ENCODE peak calls at places on chromosomes 16 and 17, in ten cellular contexts. One of them, this sample, is unnamed.

GRCh38 chr16:84925092-84925772 is 86.1 kb downstream of the ZDHHC7 start:
- DNase-seq in SK-N-SH: peak; percentile 56
- DNase-seq in effector memory CD4-positive, alpha-beta T cell: peak; percentile 41
- DNase-seq in neural progenitor cell: peak; percentile 56
- DNase-seq in upper lobe of right lung: peak; percentile 84
- DNase-seq in pancreas: peak; percentile 81
- DNase-seq in thoracic aorta: no peak
- DNase-seq in stomach: peak; percentile 72
- DNase-seq in astrocyte: no peak
- DNase-seq in left ventricle myocardium inferior: peak; percentile 67
- DNase-seq in this sample: peak; percentile 55

GRCh38 chr17:31508310-31509094 is 117.0 kb downstream of the RAB11FIP4 start:
- DNase-seq in left ventricle myocardium inferior: no peak
- DNase-seq in thoracic aorta: no peak
- DNase-seq in neural progenitor cell: peak; percentile 36
- DNase-seq in effector memory CD4-positive, alpha-beta T cell: peak; percentile 40
- DNase-seq in stomach: peak; percentile 48
- DNase-seq in SK-N-SH: no peak
- DNase-seq in upper lobe of right lung: no peak
- DNase-seq in pancreas: no peak
- DNase-seq in astrocyte: no peak
- DNase-seq in this sample: no peak

GRCh38 chr17:29625037-29625750 is 2.5 kb upstream of the CORO6 start:
- DNase-seq in astrocyte: peak; percentile 31
- DNase-seq in SK-N-SH: peak; percentile 66
- DNase-seq in stomach: no peak
- DNase-seq in upper lobe of right lung: no peak
- DNase-seq in left ventricle myocardium inferior: no peak
- DNase-seq in thoracic aorta: no peak
- DNase-seq in effector memory CD4-positive, alpha-beta T cell: no peak
- DNase-seq in neural progenitor cell: peak; percentile 39
- DNase-seq in pancreas: no peak
- DNase-seq in this sample: no peak

GRCh38 chr16:86669285-86669805 is 91.0 kb downstream of the FOXL1 start:
- DNase-seq in upper lobe of right lung: no peak
- DNase-seq in pancreas: no peak
- DNase-seq in astrocyte: no peak
- DNase-seq in stomach: no peak
- DNase-seq in left ventricle myocardium inferior: no peak
- DNase-seq in thoracic aorta: no peak
- DNase-seq in SK-N-SH: no peak
- DNase-seq in neural progenitor cell: no peak
- DNase-seq in effector memory CD4-positive, alpha-beta T cell: no peak
- DNase-seq in this sample: no peak

GRCh38 chr17:773467-774319 is 8.4 kb downstream of the GLOD4 start:
- DNase-seq in pancreas: no peak
- DNase-seq in neural progenitor cell: peak; percentile 76
- DNase-seq in thoracic aorta: no peak
- DNase-seq in effector memory CD4-positive, alpha-beta T cell: no peak
- DNase-seq in upper lobe of right lung: no peak
- DNase-seq in left ventricle myocardium inferior: no peak
- DNase-seq in astrocyte: no peak
- DNase-seq in stomach: no peak
- DNase-seq in SK-N-SH: no peak
- DNase-seq in this sample: no peak

GRCh38 chr16:89922477-89922883 is 662 bp upstream of the TUBB3 start:
- DNase-seq in astrocyte: peak; percentile 86
- DNase-seq in stomach: peak; percentile 50
- DNase-seq in upper lobe of right lung: peak; percentile 80
- DNase-seq in left ventricle myocardium inferior: peak; percentile 69
- DNase-seq in SK-N-SH: peak; percentile 75
- DNase-seq in pancreas: no peak
- DNase-seq in neural progenitor cell: peak; percentile 75
- DNase-seq in effector memory CD4-positive, alpha-beta T cell: no peak
- DNase-seq in thoracic aorta: peak; percentile 80
- DNase-seq in this sample: peak; percentile 84

GRCh38 chr17:7884581-7885356 is 3.8 kb upstream of the CHD3 start:
- DNase-seq in pancreas: peak; percentile 51
- DNase-seq in astrocyte: no peak
- DNase-seq in stomach: peak; percentile 28
- DNase-seq in neural progenitor cell: peak; percentile 48
- DNase-seq in left ventricle myocardium inferior: no peak
- DNase-seq in upper lobe of right lung: peak; percentile 77
- DNase-seq in thoracic aorta: no peak
- DNase-seq in effector memory CD4-positive, alpha-beta T cell: peak; percentile 43
- DNase-seq in SK-N-SH: peak; percentile 55
- DNase-seq in this sample: no peak

GRCh38 chr17:43671755-43672502 is 10.2 kb upstream of the MEOX1 start:
- DNase-seq in effector memory CD4-positive, alpha-beta T cell: no peak
- DNase-seq in astrocyte: no peak
- DNase-seq in left ventricle myocardium inferior: no peak
- DNase-seq in pancreas: no peak
- DNase-seq in thoracic aorta: no peak
- DNase-seq in stomach: no peak
- DNase-seq in SK-N-SH: no peak
- DNase-seq in neural progenitor cell: no peak
- DNase-seq in upper lobe of right lung: no peak
- DNase-seq in this sample: no peak

GRCh38 chr17:51342257-51342656 is 81.9 kb downstream of the UTP18 start:
- DNase-seq in thoracic aorta: no peak
- DNase-seq in left ventricle myocardium inferior: no peak
- DNase-seq in SK-N-SH: no peak
- DNase-seq in effector memory CD4-positive, alpha-beta T cell: no peak
- DNase-seq in astrocyte: no peak
- DNase-seq in neural progenitor cell: no peak
- DNase-seq in stomach: no peak
- DNase-seq in pancreas: no peak
- DNase-seq in upper lobe of right lung: no peak
- DNase-seq in this sample: no peak

GRCh38 chr17:31456814-31457213 is 65.3 kb downstream of the RAB11FIP4 start:
- DNase-seq in pancreas: no peak
- DNase-seq in upper lobe of right lung: no peak
- DNase-seq in effector memory CD4-positive, alpha-beta T cell: no peak
- DNase-seq in stomach: no peak
- DNase-seq in thoracic aorta: no peak
- DNase-seq in neural progenitor cell: no peak
- DNase-seq in astrocyte: no peak
- DNase-seq in left ventricle myocardium inferior: no peak
- DNase-seq in SK-N-SH: no peak
- DNase-seq in this sample: no peak

GRCh38 chr17:73297934-73298861 is 13.6 kb downstream of the CDC42EP4 start:
- DNase-seq in pancreas: no peak
- DNase-seq in upper lobe of right lung: no peak
- DNase-seq in neural progenitor cell: no peak
- DNase-seq in thoracic aorta: no peak
- DNase-seq in effector memory CD4-positive, alpha-beta T cell: no peak
- DNase-seq in stomach: no peak
- DNase-seq in SK-N-SH: peak; percentile 73
- DNase-seq in astrocyte: no peak
- DNase-seq in left ventricle myocardium inferior: no peak
- DNase-seq in this sample: no peak

GRCh38 chr17:75755990-75756389 is 9.0 kb downstream of the GALK1 start:
- DNase-seq in stomach: no peak
- DNase-seq in thoracic aorta: no peak
- DNase-seq in neural progenitor cell: no peak
- DNase-seq in effector memory CD4-positive, alpha-beta T cell: no peak
- DNase-seq in astrocyte: no peak
- DNase-seq in SK-N-SH: no peak
- DNase-seq in upper lobe of right lung: no peak
- DNase-seq in left ventricle myocardium inferior: no peak
- DNase-seq in pancreas: no peak
- DNase-seq in this sample: no peak

GRCh38 chr17:75758131-75758905 is 6.7 kb downstream of the GALK1 start:
- DNase-seq in SK-N-SH: peak; percentile 30
- DNase-seq in upper lobe of right lung: no peak
- DNase-seq in effector memory CD4-positive, alpha-beta T cell: no peak
- DNase-seq in stomach: no peak
- DNase-seq in left ventricle myocardium inferior: no peak
- DNase-seq in pancreas: peak; percentile 30
- DNase-seq in astrocyte: no peak
- DNase-seq in neural progenitor cell: no peak
- DNase-seq in thoracic aorta: no peak
- DNase-seq in this sample: peak; percentile 54

GRCh38 chr17:75757086-75757681 is 7.8 kb downstream of the GALK1 start:
- DNase-seq in stomach: no peak
- DNase-seq in neural progenitor cell: no peak
- DNase-seq in upper lobe of right lung: no peak
- DNase-seq in left ventricle myocardium inferior: no peak
- DNase-seq in effector memory CD4-positive, alpha-beta T cell: no peak
- DNase-seq in astrocyte: no peak
- DNase-seq in SK-N-SH: peak; percentile 24
- DNase-seq in thoracic aorta: no peak
- DNase-seq in pancreas: peak; percentile 41
- DNase-seq in this sample: no peak

GRCh38 chr17:75755205-75755901 is 9.6 kb downstream of the GALK1 start:
- DNase-seq in pancreas: peak; percentile 49
- DNase-seq in upper lobe of right lung: no peak
- DNase-seq in effector memory CD4-positive, alpha-beta T cell: no peak
- DNase-seq in thoracic aorta: no peak
- DNase-seq in SK-N-SH: peak; percentile 79
- DNase-seq in neural progenitor cell: no peak
- DNase-seq in stomach: no peak
- DNase-seq in left ventricle myocardium inferior: no peak
- DNase-seq in astrocyte: no peak
- DNase-seq in this sample: no peak

DNA sequence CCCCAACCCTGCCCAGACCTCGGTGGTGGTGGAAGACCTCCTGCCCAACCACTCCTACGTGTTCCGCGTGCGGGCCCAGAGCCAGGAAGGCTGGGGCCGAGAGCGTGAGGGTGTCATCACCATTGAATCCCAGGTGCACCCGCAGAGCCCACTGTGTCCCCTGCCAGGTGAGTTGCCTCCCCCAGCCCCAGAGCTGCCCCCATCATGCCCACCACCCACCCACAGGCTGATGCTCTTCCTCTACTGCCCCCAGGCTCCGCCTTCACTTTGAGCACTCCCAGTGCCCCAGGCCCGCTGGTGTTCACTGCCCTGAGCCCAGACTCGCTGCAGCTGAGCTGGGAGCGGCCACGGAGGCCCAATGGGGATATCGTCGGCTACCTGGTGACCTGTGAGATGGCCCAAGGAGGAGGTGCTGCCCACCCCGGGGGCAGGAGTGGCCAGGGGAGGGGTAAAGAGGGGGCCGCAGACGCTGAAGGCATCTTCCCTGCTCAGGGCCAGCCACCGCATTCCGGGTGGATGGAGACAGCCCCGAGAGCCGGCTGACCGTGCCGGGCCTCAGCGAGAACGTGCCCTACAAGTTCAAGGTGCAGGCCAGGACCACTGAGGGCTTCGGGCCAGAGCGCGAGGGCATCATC is 8.4 kb downstream of the GALK1 start:
- DNase-seq in left ventricle myocardium inferior: no peak
- DNase-seq in SK-N-SH: peak; percentile 30
- DNase-seq in stomach: no peak
- DNase-seq in astrocyte: no peak
- DNase-seq in thoracic aorta: no peak
- DNase-seq in effector memory CD4-positive, alpha-beta T cell: no peak
- DNase-seq in upper lobe of right lung: no peak
- DNase-seq in neural progenitor cell: no peak
- DNase-seq in pancreas: peak; percentile 38
- DNase-seq in this sample: no peak
- H3K9me3 ChIP-seq in left ventricle myocardium inferior: no peaks in the 10 kb centered on the region
- H3K9me3 ChIP-seq in SK-N-SH: no peaks in the 10 kb centered on the region
- H3K9me3 ChIP-seq in stomach: no peaks in the 10 kb centered on the region
- H3K9me3 ChIP-seq in astrocyte: no peaks in the 10 kb centered on the region
- H3K9me3 ChIP-seq in thoracic aorta: no peaks in the 10 kb centered on the region
- H3K9me3 ChIP-seq in effector memory CD4-positive, alpha-beta T cell: no peaks in the 10 kb centered on the region
- H3K9me3 ChIP-seq in upper lobe of right lung: no peaks in the 10 kb centered on the region
- H3K9me3 ChIP-seq in neural progenitor cell: no peaks in the 10 kb centered on the region
- H3K9me3 ChIP-seq in pancreas: no peaks in the 10 kb centered on the region
- H3K9me3 ChIP-seq in this sample: no peaks in the 10 kb centered on the region

DNA sequence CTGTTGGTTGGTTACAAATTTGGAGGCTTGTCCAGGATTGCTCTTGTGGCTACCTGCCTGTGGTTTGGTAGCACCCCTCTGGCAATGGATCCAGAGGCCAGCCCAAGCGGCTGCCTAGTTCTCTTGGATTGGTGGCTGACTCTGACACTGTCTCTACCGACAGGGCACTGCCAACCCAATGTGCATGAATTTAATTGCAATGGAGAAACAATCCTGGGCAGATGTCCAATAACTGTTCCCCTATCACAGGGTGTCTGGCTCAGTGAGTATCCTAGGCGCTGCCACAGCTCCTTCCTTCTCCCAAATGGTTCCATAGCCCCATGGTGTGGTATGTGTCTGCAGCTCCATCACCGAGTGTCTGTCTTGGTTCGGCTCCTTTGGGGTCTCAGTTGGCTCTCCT is 19.5 kb downstream of the N4BP1 start:
- DNase-seq in SK-N-SH: no peak
- DNase-seq in thoracic aorta: no peak
- DNase-seq in stomach: no peak
- DNase-seq in effector memory CD4-positive, alpha-beta T cell: no peak
- DNase-seq in left ventricle myocardium inferior: no peak
- DNase-seq in astrocyte: no peak
- DNase-seq in neural progenitor cell: no peak
- DNase-seq in upper lobe of right lung: no peak
- DNase-seq in pancreas: no peak
- DNase-seq in this sample: no peak
- H3K9me3 ChIP-seq in SK-N-SH: peaks cover 17% of the 10 kb centered on the region
- H3K9me3 ChIP-seq in thoracic aorta: no peaks in the 10 kb centered on the region
- H3K9me3 ChIP-seq in stomach: no peaks in the 10 kb centered on the region
- H3K9me3 ChIP-seq in effector memory CD4-positive, alpha-beta T cell: no peaks in the 10 kb centered on the region
- H3K9me3 ChIP-seq in left ventricle myocardium inferior: peaks cover 19% of the 10 kb centered on the region
- H3K9me3 ChIP-seq in astrocyte: peaks cover 13% of the 10 kb centered on the region
- H3K9me3 ChIP-seq in neural progenitor cell: peaks cover 33% of the 10 kb centered on the region
- H3K9me3 ChIP-seq in upper lobe of right lung: no peaks in the 10 kb centered on the region
- H3K9me3 ChIP-seq in pancreas: no peaks in the 10 kb centered on the region
- H3K9me3 ChIP-seq in this sample: peaks cover 16% of the 10 kb centered on the region

GRCh38 chr17:76085066-76085730 is 6.2 kb downstream of the ZACN start:
- DNase-seq in astrocyte: no peak
- DNase-seq in effector memory CD4-positive, alpha-beta T cell: no peak
- DNase-seq in left ventricle myocardium inferior: no peak
- DNase-seq in upper lobe of right lung: no peak
- DNase-seq in pancreas: no peak
- DNase-seq in stomach: no peak
- DNase-seq in neural progenitor cell: no peak
- DNase-seq in SK-N-SH: peak; percentile 32
- DNase-seq in thoracic aorta: no peak
- DNase-seq in this sample: no peak
- H3K9me3 ChIP-seq in astrocyte: no peaks in the 10 kb centered on the region
- H3K9me3 ChIP-seq in effector memory CD4-positive, alpha-beta T cell: no peaks in the 10 kb centered on the region
- H3K9me3 ChIP-seq in left ventricle myocardium inferior: no peaks in the 10 kb centered on the region
- H3K9me3 ChIP-seq in upper lobe of right lung: no peaks in the 10 kb centered on the region
- H3K9me3 ChIP-seq in pancreas: no peaks in the 10 kb centered on the region
- H3K9me3 ChIP-seq in stomach: no peaks in the 10 kb centered on the region
- H3K9me3 ChIP-seq in neural progenitor cell: no peaks in the 10 kb centered on the region
- H3K9me3 ChIP-seq in SK-N-SH: no peaks in the 10 kb centered on the region
- H3K9me3 ChIP-seq in thoracic aorta: no peaks in the 10 kb centered on the region
- H3K9me3 ChIP-seq in this sample: no peaks in the 10 kb centered on the region

DNA sequence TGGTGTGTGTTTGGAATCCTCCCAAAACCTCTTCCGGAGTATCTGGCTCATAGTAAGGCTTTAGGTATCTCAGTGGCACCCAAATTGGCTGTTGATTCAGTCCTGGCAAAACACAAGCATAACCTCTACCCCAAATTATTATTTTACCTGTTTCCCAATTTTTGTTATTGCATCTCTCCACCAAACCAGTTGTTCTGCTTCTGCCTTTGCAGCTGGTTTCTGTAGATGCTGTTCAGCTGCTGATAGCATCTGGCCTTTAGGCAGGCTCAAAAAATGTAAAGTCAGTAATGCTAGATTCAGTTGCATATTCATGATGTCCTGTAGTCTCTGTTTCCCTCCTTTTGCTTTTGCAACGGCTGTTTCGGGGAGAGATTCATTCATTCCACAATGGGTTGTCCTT is 33.8 kb downstream of the ATF7IP2 start:
- DNase-seq in astrocyte: no peak
- DNase-seq in left ventricle myocardium inferior: no peak
- DNase-seq in pancreas: no peak
- DNase-seq in neural progenitor cell: no peak
- DNase-seq in effector memory CD4-positive, alpha-beta T cell: no peak
- DNase-seq in upper lobe of right lung: no peak
- DNase-seq in SK-N-SH: no peak
- DNase-seq in thoracic aorta: no peak
- DNase-seq in stomach: no peak
- DNase-seq in this sample: no peak
- H3K9me3 ChIP-seq in astrocyte: peaks cover 4% of the 10 kb centered on the region
- H3K9me3 ChIP-seq in left ventricle myocardium inferior: peaks cover 48% of the 10 kb centered on the region
- H3K9me3 ChIP-seq in pancreas: no peaks in the 10 kb centered on the region
- H3K9me3 ChIP-seq in neural progenitor cell: peaks cover 25% of the 10 kb centered on the region
- H3K9me3 ChIP-seq in effector memory CD4-positive, alpha-beta T cell: peaks cover 13% of the 10 kb centered on the region
- H3K9me3 ChIP-seq in upper lobe of right lung: peaks cover 15% of the 10 kb centered on the region
- H3K9me3 ChIP-seq in SK-N-SH: no peaks in the 10 kb centered on the region
- H3K9me3 ChIP-seq in thoracic aorta: peaks cover 27% of the 10 kb centered on the region
- H3K9me3 ChIP-seq in stomach: peaks cover 19% of the 10 kb centered on the region
- H3K9me3 ChIP-seq in this sample: peaks cover 4% of the 10 kb centered on the region

This sample was measured in PC-3.